ENCODE peak calls at places on chromosomes 1 and 21, in six cellular contexts. One of them, this sample, is unnamed.

GRCh38 chr1:228837817-228838716 is 102.8 kb downstream of the RHOU start:
- DNase-seq in fibroblast of villous mesenchyme: peak; percentile 97
- DNase-seq in OCI-LY7: no peak
- DNase-seq in choroid plexus epithelial cell: peak; percentile 97
- DNase-seq in tibial artery: peak; percentile 71
- DNase-seq in AG04450: peak; percentile 72
- DNase-seq in this sample: peak; percentile 97

GRCh38 chr1:84847253-84848247 is 45.5 kb downstream of the LPAR3 start:
- DNase-seq in fibroblast of villous mesenchyme: peak; percentile 95
- DNase-seq in OCI-LY7: no peak
- DNase-seq in choroid plexus epithelial cell: peak; percentile 98
- DNase-seq in tibial artery: peak; percentile 74
- DNase-seq in AG04450: peak; percentile 89
- DNase-seq in this sample: peak; percentile 100

GRCh38 chr1:153697873-153698647 is 19.6 kb downstream of the NPR1 start:
- DNase-seq in fibroblast of villous mesenchyme: peak; percentile 76
- DNase-seq in OCI-LY7: no peak
- DNase-seq in choroid plexus epithelial cell: peak; percentile 47
- DNase-seq in tibial artery: peak; percentile 91
- DNase-seq in AG04450: no peak
- DNase-seq in this sample: peak; percentile 93

GRCh38 chr1:109659997-109660755 is 4.3 kb downstream of the GSTM4 start:
- DNase-seq in fibroblast of villous mesenchyme: no peak
- DNase-seq in OCI-LY7: no peak
- DNase-seq in choroid plexus epithelial cell: peak; percentile 43
- DNase-seq in tibial artery: peak; percentile 53
- DNase-seq in AG04450: no peak
- DNase-seq in this sample: no peak

GRCh38 chr21:39776589-39776988 is 31.6 kb downstream of the IGSF5 start:
- DNase-seq in fibroblast of villous mesenchyme: no peak
- DNase-seq in OCI-LY7: no peak
- DNase-seq in choroid plexus epithelial cell: peak; percentile 8
- DNase-seq in tibial artery: no peak
- DNase-seq in AG04450: no peak
- DNase-seq in this sample: peak; percentile 1

GRCh38 chr1:225460737-225461532 is 33.1 kb upstream of the LBR start:
- DNase-seq in fibroblast of villous mesenchyme: no peak
- DNase-seq in OCI-LY7: no peak
- DNase-seq in choroid plexus epithelial cell: no peak
- DNase-seq in tibial artery: peak; percentile 48
- DNase-seq in AG04450: no peak
- DNase-seq in this sample: no peak

GRCh38 chr1:157580179-157580827 is 17.6 kb downstream of the FCRL4 start:
- DNase-seq in fibroblast of villous mesenchyme: peak; percentile 56
- DNase-seq in OCI-LY7: peak; percentile 86
- DNase-seq in choroid plexus epithelial cell: peak; percentile 74
- DNase-seq in tibial artery: no peak
- DNase-seq in AG04450: peak; percentile 13
- DNase-seq in this sample: peak; percentile 70

GRCh38 chr1:153058154-153058553 is 842 bp upstream of the SPRR2A start:
- DNase-seq in fibroblast of villous mesenchyme: no peak
- DNase-seq in OCI-LY7: no peak
- DNase-seq in choroid plexus epithelial cell: no peak
- DNase-seq in tibial artery: no peak
- DNase-seq in AG04450: no peak
- DNase-seq in this sample: no peak

GRCh38 chr1:152169356-152170025 is 10.5 kb upstream of the RPTN start:
- DNase-seq in fibroblast of villous mesenchyme: no peak
- DNase-seq in OCI-LY7: no peak
- DNase-seq in choroid plexus epithelial cell: no peak
- DNase-seq in tibial artery: no peak
- DNase-seq in AG04450: no peak
- DNase-seq in this sample: no peak

GRCh38 chr1:82979593-82980230 is 1019.2 kb downstream of the TTLL7 start:
- DNase-seq in fibroblast of villous mesenchyme: no peak
- DNase-seq in OCI-LY7: peak; percentile 83
- DNase-seq in choroid plexus epithelial cell: no peak
- DNase-seq in tibial artery: no peak
- DNase-seq in AG04450: no peak
- DNase-seq in this sample: no peak

GRCh38 chr1:220491891-220492290 is 36.0 kb upstream of the MARK1 start:
- DNase-seq in fibroblast of villous mesenchyme: no peak
- DNase-seq in OCI-LY7: no peak
- DNase-seq in choroid plexus epithelial cell: no peak
- DNase-seq in tibial artery: no peak
- DNase-seq in AG04450: no peak
- DNase-seq in this sample: no peak

GRCh38 chr1:94654031-94654430 is 112.5 kb upstream of the F3 start:
- DNase-seq in fibroblast of villous mesenchyme: peak; percentile 66
- DNase-seq in OCI-LY7: no peak
- DNase-seq in choroid plexus epithelial cell: peak; percentile 66
- DNase-seq in tibial artery: no peak
- DNase-seq in AG04450: no peak
- DNase-seq in this sample: peak; percentile 54

GRCh38 chr1:47479664-47480063 is 41.8 kb downstream of the FOXD2 start:
- DNase-seq in fibroblast of villous mesenchyme: no peak
- DNase-seq in OCI-LY7: no peak
- DNase-seq in choroid plexus epithelial cell: no peak
- DNase-seq in tibial artery: no peak
- DNase-seq in AG04450: no peak
- DNase-seq in this sample: no peak

GRCh38 chr1:172719066-172719627 is 60.2 kb downstream of the FASLG start:
- DNase-seq in fibroblast of villous mesenchyme: peak; percentile 12
- DNase-seq in OCI-LY7: no peak
- DNase-seq in choroid plexus epithelial cell: no peak
- DNase-seq in tibial artery: no peak
- DNase-seq in AG04450: no peak
- DNase-seq in this sample: peak; percentile 23

GRCh38 chr21:41927727-41928409 is 25.9 kb downstream of the C2CD2 start:
- DNase-seq in fibroblast of villous mesenchyme: no peak
- DNase-seq in OCI-LY7: peak; percentile 63
- DNase-seq in choroid plexus epithelial cell: no peak
- DNase-seq in tibial artery: no peak
- DNase-seq in AG04450: no peak
- DNase-seq in this sample: no peak

GRCh38 chr1:170864784-170865538 is 70.4 kb upstream of the MROH9 start:
- DNase-seq in fibroblast of villous mesenchyme: no peak
- DNase-seq in OCI-LY7: no peak
- DNase-seq in choroid plexus epithelial cell: peak; percentile 3
- DNase-seq in tibial artery: no peak
- DNase-seq in AG04450: no peak
- DNase-seq in this sample: no peak

GRCh38 chr21:45371092-45371491 is 33.9 kb upstream of the COL18A1 start:
- DNase-seq in fibroblast of villous mesenchyme: no peak
- DNase-seq in OCI-LY7: no peak
- DNase-seq in choroid plexus epithelial cell: no peak
- DNase-seq in tibial artery: no peak
- DNase-seq in AG04450: no peak
- DNase-seq in this sample: no peak

GRCh38 chr1:230120949-230121381 is 53.9 kb downstream of the GALNT2 start:
- DNase-seq in fibroblast of villous mesenchyme: peak; percentile 44
- DNase-seq in OCI-LY7: peak; percentile 72
- DNase-seq in choroid plexus epithelial cell: peak; percentile 57
- DNase-seq in tibial artery: no peak
- DNase-seq in AG04450: no peak
- DNase-seq in this sample: peak; percentile 44

GRCh38 chr1:30661311-30661710 is 62.1 kb downstream of the MATN1 start:
- DNase-seq in fibroblast of villous mesenchyme: no peak
- DNase-seq in OCI-LY7: no peak
- DNase-seq in choroid plexus epithelial cell: no peak
- DNase-seq in tibial artery: no peak
- DNase-seq in AG04450: no peak
- DNase-seq in this sample: no peak

GRCh38 chr1:44719318-44719717 is 11.7 kb downstream of the RNU5D-1 start:
- DNase-seq in fibroblast of villous mesenchyme: no peak
- DNase-seq in OCI-LY7: no peak
- DNase-seq in choroid plexus epithelial cell: peak; percentile 13
- DNase-seq in tibial artery: no peak
- DNase-seq in AG04450: no peak
- DNase-seq in this sample: no peak

GRCh38 chr1:46587072-46587471 is 17.0 kb downstream of the MKNK1 start:
- DNase-seq in fibroblast of villous mesenchyme: no peak
- DNase-seq in OCI-LY7: no peak
- DNase-seq in choroid plexus epithelial cell: no peak
- DNase-seq in tibial artery: peak; percentile 80
- DNase-seq in AG04450: no peak
- DNase-seq in this sample: no peak

GRCh38 chr1:167186198-167186750 is 34.4 kb upstream of the POU2F1 start:
- DNase-seq in fibroblast of villous mesenchyme: no peak
- DNase-seq in OCI-LY7: no peak
- DNase-seq in choroid plexus epithelial cell: no peak
- DNase-seq in tibial artery: no peak
- DNase-seq in AG04450: no peak
- DNase-seq in this sample: no peak

GRCh38 chr1:206693592-206693991 is 8.9 kb downstream of the MAPKAPK2 start:
- DNase-seq in fibroblast of villous mesenchyme: no peak
- DNase-seq in OCI-LY7: no peak
- DNase-seq in choroid plexus epithelial cell: no peak
- DNase-seq in tibial artery: peak; percentile 90
- DNase-seq in AG04450: no peak
- DNase-seq in this sample: no peak

GRCh38 chr1:150410582-150411101 is 46.7 kb downstream of the RPRD2 start:
- DNase-seq in fibroblast of villous mesenchyme: peak; percentile 61
- DNase-seq in OCI-LY7: no peak
- DNase-seq in choroid plexus epithelial cell: peak; percentile 29
- DNase-seq in tibial artery: no peak
- DNase-seq in AG04450: no peak
- DNase-seq in this sample: peak; percentile 79

GRCh38 chr1:78005755-78006154 is 1.0 kb downstream of the DNAJB4 start:
- DNase-seq in fibroblast of villous mesenchyme: peak; percentile 91
- DNase-seq in OCI-LY7: no peak
- DNase-seq in choroid plexus epithelial cell: peak; percentile 96
- DNase-seq in tibial artery: no peak
- DNase-seq in AG04450: peak; percentile 87
- DNase-seq in this sample: peak; percentile 96

GRCh38 chr1:54002544-54003248 is 15.3 kb downstream of the LDLRAD1 start:
- DNase-seq in fibroblast of villous mesenchyme: no peak
- DNase-seq in OCI-LY7: no peak
- DNase-seq in choroid plexus epithelial cell: no peak
- DNase-seq in tibial artery: no peak
- DNase-seq in AG04450: no peak
- DNase-seq in this sample: no peak

GRCh38 chr1:9805006-9805526 is 18.7 kb downstream of the CLSTN1 start:
- DNase-seq in fibroblast of villous mesenchyme: no peak
- DNase-seq in OCI-LY7: no peak
- DNase-seq in choroid plexus epithelial cell: no peak
- DNase-seq in tibial artery: peak; percentile 7
- DNase-seq in AG04450: no peak
- DNase-seq in this sample: no peak

GRCh38 chr21:26842300-26842699 is 2.9 kb downstream of the ADAMTS1 start:
- DNase-seq in fibroblast of villous mesenchyme: peak; percentile 62
- DNase-seq in OCI-LY7: no peak
- DNase-seq in choroid plexus epithelial cell: peak; percentile 40
- DNase-seq in tibial artery: no peak
- DNase-seq in AG04450: no peak
- DNase-seq in this sample: peak; percentile 69

GRCh38 chr1:209651148-209651547 is 1.1 kb downstream of the LAMB3 start:
- DNase-seq in fibroblast of villous mesenchyme: peak; percentile 81
- DNase-seq in OCI-LY7: no peak
- DNase-seq in choroid plexus epithelial cell: peak; percentile 75
- DNase-seq in tibial artery: peak; percentile 83
- DNase-seq in AG04450: no peak
- DNase-seq in this sample: peak; percentile 73

GRCh38 chr1:41023279-41023990 is 1.9 kb upstream of the SLFNL1 start:
- DNase-seq in fibroblast of villous mesenchyme: no peak
- DNase-seq in OCI-LY7: no peak
- DNase-seq in choroid plexus epithelial cell: peak; percentile 45
- DNase-seq in tibial artery: peak; percentile 57
- DNase-seq in AG04450: no peak
- DNase-seq in this sample: peak; percentile 35
- TF ChIP-seq CTCF in fibroblast of villous mesenchyme: peak; percentile 46
- TF ChIP-seq CTCF in OCI-LY7: no peak
- TF ChIP-seq CTCF in choroid plexus epithelial cell: peak; percentile 68
- TF ChIP-seq CTCF in tibial artery: peak; percentile 31
- TF ChIP-seq CTCF in AG04450: peak; percentile 48
- TF ChIP-seq CTCF in this sample: peak; percentile 45

DNA sequence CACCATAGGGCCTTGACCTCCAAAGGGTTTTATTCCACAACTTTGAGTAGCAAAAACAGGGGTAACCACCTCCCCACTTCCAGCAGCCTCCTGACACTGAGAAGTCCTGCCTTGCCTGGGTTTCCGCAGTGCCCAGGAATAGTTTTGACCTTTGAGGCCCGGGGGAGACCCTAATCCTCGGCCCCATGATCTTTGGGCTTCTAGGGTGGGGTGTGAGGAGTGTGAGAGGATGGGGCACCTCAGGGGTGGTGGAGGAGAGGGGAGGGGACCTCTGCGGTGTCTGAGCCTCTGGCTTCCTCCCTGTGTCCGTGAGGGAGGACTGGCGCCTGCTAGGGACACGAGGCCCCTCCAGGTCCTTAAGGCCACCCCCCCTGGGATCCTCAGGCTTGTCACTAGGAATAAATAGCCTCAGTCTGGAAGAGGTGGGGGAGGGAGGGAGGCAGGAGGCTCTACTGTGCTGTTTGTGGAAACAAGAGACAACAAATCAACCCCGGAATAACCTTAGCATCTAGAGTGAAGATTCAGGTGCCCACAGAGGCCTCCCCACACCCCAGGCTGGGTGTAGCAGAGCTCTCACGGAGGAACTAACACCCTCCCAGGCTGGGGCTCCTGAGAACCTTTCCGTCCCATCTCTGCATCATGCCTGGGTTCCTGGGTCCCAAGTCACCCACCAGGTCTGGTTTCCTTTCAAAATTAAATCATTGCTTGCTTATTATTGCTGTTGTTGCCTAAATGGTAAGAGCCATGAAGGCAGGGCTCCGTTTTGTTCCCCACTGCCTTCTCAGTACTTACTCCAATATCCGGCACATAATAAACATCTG is 904 bp upstream of the FHL3 start:
- DNase-seq in fibroblast of villous mesenchyme: no peak
- DNase-seq in OCI-LY7: no peak
- DNase-seq in choroid plexus epithelial cell: no peak
- DNase-seq in tibial artery: peak; percentile 76
- DNase-seq in AG04450: no peak
- DNase-seq in this sample: no peak
- H3K4me3 ChIP-seq in fibroblast of villous mesenchyme: no peak overlapping the region
- H3K4me3 ChIP-seq in OCI-LY7: no peak overlapping the region
- H3K4me3 ChIP-seq in choroid plexus epithelial cell: peak overlapping the region; percentile 79
- H3K4me3 ChIP-seq in tibial artery: peak overlapping the region; percentile 91
- H3K4me3 ChIP-seq in AG04450: peak overlapping the region; percentile 71
- H3K4me3 ChIP-seq in this sample: peak overlapping the region; percentile 34

DNA sequence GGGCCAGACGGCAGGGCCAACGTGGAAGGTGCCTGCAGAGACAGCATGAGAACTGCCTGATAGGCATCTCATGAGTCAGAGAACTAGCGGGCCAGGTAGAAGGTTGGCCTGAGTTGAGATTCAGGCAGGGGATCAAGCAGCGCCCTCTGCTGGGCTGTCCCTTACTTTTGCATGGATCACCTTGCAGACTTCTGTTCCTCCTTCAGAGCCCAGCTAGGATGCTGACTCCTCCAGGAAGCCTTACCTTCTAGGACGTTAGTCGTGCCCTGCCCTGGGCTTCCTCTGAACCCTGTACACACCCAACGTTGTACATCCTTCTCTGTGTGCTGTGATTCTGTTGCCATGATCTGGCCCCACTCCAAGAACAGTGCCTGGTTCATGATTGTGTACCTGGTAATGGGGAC is 231.3 kb upstream of the VAMP3 start:
- DNase-seq in fibroblast of villous mesenchyme: no peak
- DNase-seq in OCI-LY7: no peak
- DNase-seq in choroid plexus epithelial cell: peak; percentile 52
- DNase-seq in tibial artery: no peak
- DNase-seq in AG04450: no peak
- DNase-seq in this sample: no peak
- TF ChIP-seq CTCF in fibroblast of villous mesenchyme: peak; percentile 36
- TF ChIP-seq CTCF in OCI-LY7: peak; percentile 67
- TF ChIP-seq CTCF in choroid plexus epithelial cell: peak; percentile 65
- TF ChIP-seq CTCF in tibial artery: no peak
- TF ChIP-seq CTCF in AG04450: no peak
- TF ChIP-seq CTCF in this sample: peak; percentile 31

GRCh38 chr1:940121-941026 is 16.7 kb downstream of the SAMD11 start:
- DNase-seq in fibroblast of villous mesenchyme: peak; percentile 73
- DNase-seq in OCI-LY7: no peak
- DNase-seq in choroid plexus epithelial cell: peak; percentile 86
- DNase-seq in tibial artery: peak; percentile 85
- DNase-seq in AG04450: no peak
- DNase-seq in this sample: peak; percentile 44
- H3K4me3 ChIP-seq in fibroblast of villous mesenchyme: peak overlapping the region; percentile 55
- H3K4me3 ChIP-seq in OCI-LY7: no peak overlapping the region
- H3K4me3 ChIP-seq in choroid plexus epithelial cell: peak overlapping the region; percentile 69
- H3K4me3 ChIP-seq in tibial artery: peak overlapping the region; percentile 57
- H3K4me3 ChIP-seq in AG04450: peak overlapping the region; percentile 32
- H3K4me3 ChIP-seq in this sample: peak overlapping the region; percentile 27

This sample was measured in fibroblast of pulmonary artery.